ENCODE peak calls at places on chromosomes 2 and 18, in seven cellular contexts. B is Panc1, U is neuronal stem cell, A is omental fat pad, R is COR-L47, T is left cardiac atrium, I is left ventricle myocardium inferior. D is an unnamed sample.

GRCh38 chr18:60556326-60556725 is 183.8 kb upstream of the MC4R start:
- DNase-seq in B (no peak), U (no peak), A (no peak), R (no peak), T (no peak), I (no peak), D (no peak)

GRCh38 chr18:11995445-11996189 is 14.3 kb downstream of the IMPA2 start:
- DNase-seq in B (no peak), U (peak; percentile 48), A (peak; percentile 46), R (peak; percentile 62), T (peak; percentile 82), I (peak; percentile 75), D (peak; percentile 62)

GRCh38 chr18:57687970-57688369 is 66.3 kb upstream of the NARS1 start:
- DNase-seq in B (no peak), U (no peak), A (no peak), R (no peak), T (no peak), I (no peak), D (no peak)

GRCh38 chr2:69693472-69694450 is 48.2 kb upstream of the ANXA4 start:
- DNase-seq in B (no peak), U (no peak), A (no peak), R (no peak), T (no peak), I (no peak), D (no peak)

GRCh38 chr2:200812122-200813022 is 662 bp downstream of the BZW1 start:
- DNase-seq in B (no peak), U (peak; percentile 52), A (peak; percentile 39), R (peak; percentile 31), T (peak; percentile 81), I (peak; percentile 77), D (peak; percentile 40)

GRCh38 chr2:172736419-172737174 is 952 bp downstream of the RAPGEF4 start:
- DNase-seq in B (no peak), U (no peak), A (no peak), R (no peak), T (no peak), I (no peak), D (no peak)

GRCh38 chr2:62287895-62288589 is 92.1 kb downstream of the B3GNT2 start:
- DNase-seq in B (peak; percentile 25), U (no peak), A (peak; percentile 55), R (peak; percentile 98), T (peak; percentile 87), I (peak; percentile 80), D (peak; percentile 69)

GRCh38 chr2:171522804-171523338 is 597 bp downstream of the CYBRD1 start:
- DNase-seq in B (no peak), U (peak; percentile 48), A (no peak), R (no peak), T (peak; percentile 41), I (peak; percentile 36), D (peak; percentile 70)

GRCh38 chr2:127511917-127512316 is 14.4 kb downstream of the IWS1 start:
- DNase-seq in B (no peak), U (no peak), A (no peak), R (no peak), T (no peak), I (no peak), D (no peak)

GRCh38 chr18:76490701-76491171 is 4.3 kb downstream of the ZNF516 start:
- DNase-seq in B (no peak), U (no peak), A (no peak), R (peak; percentile 19), T (no peak), I (no peak), D (peak; percentile 64)

GRCh38 chr2:152241956-152242355 is 66.4 kb upstream of the STAM2 start:
- DNase-seq in B (no peak), U (no peak), A (no peak), R (no peak), T (no peak), I (no peak), D (no peak)

GRCh38 chr2:69305712-69306611 is 81.1 kb downstream of the GFPT1 start:
- DNase-seq in B (no peak), U (no peak), A (no peak), R (no peak), T (peak; percentile 52), I (peak; percentile 45), D (peak; percentile 53)

GRCh38 chr2:215396595-215397313 is 39.1 kb downstream of the FN1 start:
- DNase-seq in B (no peak), U (no peak), A (no peak), R (no peak), T (no peak), I (no peak), D (no peak)

GRCh38 chr2:23249348-23249747 is 135.6 kb upstream of the KLHL29 start:
- DNase-seq in B (no peak), U (no peak), A (no peak), R (no peak), T (peak; percentile 48), I (peak; percentile 57), D (no peak)

GRCh38 chr18:49400398-49401072 is 59.9 kb downstream of the DYM start:
- DNase-seq in B (no peak), U (no peak), A (no peak), R (no peak), T (no peak), I (no peak), D (no peak)

GRCh38 chr2:64288932-64289655 is 144.9 kb upstream of the PELI1 start:
- DNase-seq in B (no peak), U (no peak), A (no peak), R (no peak), T (no peak), I (no peak), D (no peak)

GRCh38 chr18:32271649-32272324 is 81.9 kb downstream of the MEP1B start:
- DNase-seq in B (peak; percentile 5), U (no peak), A (no peak), R (peak; percentile 50), T (no peak), I (no peak), D (no peak)

GRCh38 chr2:207113403-207113802 is 52.3 kb downstream of the KLF7 start:
- DNase-seq in B (no peak), U (no peak), A (no peak), R (peak; percentile 64), T (no peak), I (no peak), D (no peak)

GRCh38 chr2:160741815-160742214 is 248.2 kb upstream of the RBMS1 start:
- DNase-seq in B (no peak), U (no peak), A (no peak), R (no peak), T (no peak), I (no peak), D (no peak)

GRCh38 chr2:200862532-200863000 is 1.9 kb downstream of the CLK1 start:
- DNase-seq in B (no peak), U (no peak), A (no peak), R (no peak), T (no peak), I (no peak), D (no peak)

GRCh38 chr2:11155326-11156059 is at the start of gene SLC66A3:
- DNase-seq in B (no peak), U (peak; percentile 91), A (peak; percentile 43), R (peak; percentile 91), T (peak; percentile 88), I (no peak), D (no peak)

GRCh38 chr2:53750369-53750768 is 17.2 kb upstream of the CHAC2 start:
- DNase-seq in B (no peak), U (no peak), A (no peak), R (no peak), T (no peak), I (no peak), D (no peak)

GRCh38 chr2:129165001-129165400 is 814.5 kb upstream of the RAB6C start:
- DNase-seq in B (no peak), U (no peak), A (no peak), R (no peak), T (no peak), I (no peak), D (no peak)

GRCh38 chr2:238139841-238140439 is 1.5 kb downstream of the KLHL30 start:
- DNase-seq in B (no peak), U (no peak), A (no peak), R (no peak), T (no peak), I (no peak), D (no peak)

GRCh38 chr2:191178806-191179514 is 28.2 kb upstream of the STAT4 start:
- DNase-seq in B (no peak), U (no peak), A (no peak), R (no peak), T (peak; percentile 53), I (peak; percentile 52), D (no peak)

GRCh38 chr2:15300645-15301573 is 260.2 kb downstream of the NBAS start:
- DNase-seq in B (no peak), U (no peak), A (no peak), R (no peak), T (no peak), I (no peak), D (no peak)

GRCh38 chr2:43193996-43194869 is 32.2 kb downstream of the ZFP36L2 start:
- DNase-seq in B (no peak), U (no peak), A (no peak), R (no peak), T (no peak), I (no peak), D (no peak)

GRCh38 chr18:46759885-46760284 is 3.0 kb upstream of the ST8SIA5 start:
- DNase-seq in B (no peak), U (no peak), A (no peak), R (peak; percentile 85), T (no peak), I (no peak), D (no peak)